ENCODE peak calls at places on chromosomes 12 and 14, in nine cellular contexts. H is tibial nerve, D is transverse colon, J is stomach, X is A549, A is H1, F is upper lobe of left lung, L is ovary, P is suprapubic skin. I is an unnamed sample.

GRCh38 chr12:31507966-31508365 is 83.0 kb downstream of the DENND5B start:
- DNase-seq in F (no peak), J (no peak), P (no peak), H (no peak), L (no peak), D (no peak), X (no peak), A (no peak), I (no peak)

GRCh38 chr12:66154776-66155175 is 15.0 kb downstream of the TMBIM4 start:
- DNase-seq in H (no peak), F (no peak), A (no peak), X (no peak), P (no peak), D (no peak), L (no peak), J (no peak), I (no peak)

GRCh38 chr12:45703942-45704341 is 25.6 kb upstream of the ARID2 start:
- DNase-seq in X (no peak), F (no peak), D (no peak), L (no peak), J (no peak), H (no peak), A (no peak), P (no peak), I (no peak)

GRCh38 chr14:55926007-55926406 is 192.2 kb upstream of the PELI2 start:
- DNase-seq in P (no peak), F (no peak), A (no peak), X (no peak), L (no peak), J (peak; percentile 57), D (no peak), H (no peak), I (no peak)

GRCh38 chr12:6987956-6988573 is 17.4 kb downstream of the EMG1 start:
- DNase-seq in X (no peak), L (no peak), F (peak; percentile 89), H (no peak), A (no peak), D (peak; percentile 62), J (peak; percentile 86), P (no peak), I (peak; percentile 86)

GRCh38 chr12:79690156-79690605 is 583 bp downstream of the PAWR start:
- DNase-seq in D (no peak), X (peak; percentile 63), J (peak; percentile 41), F (peak; percentile 35), H (no peak), P (no peak), A (peak; percentile 81), L (peak; percentile 63), I (no peak)

GRCh38 chr12:99130808-99131538 is 485.9 kb downstream of the APAF1 start:
- DNase-seq in H (no peak), D (no peak), L (no peak), J (no peak), X (no peak), P (no peak), F (no peak), A (no peak), I (no peak)

GRCh38 chr12:48004039-48004940 is at the start of gene COL2A1:
- DNase-seq in P (no peak), H (no peak), A (peak; percentile 88), D (no peak), X (peak; percentile 39), F (no peak), L (no peak), J (no peak), I (no peak)

GRCh38 chr12:51295651-51296050 is 25.4 kb upstream of the SMAGP start:
- DNase-seq in A (no peak), P (no peak), L (no peak), X (no peak), F (no peak), H (no peak), J (no peak), D (no peak), I (no peak)

GRCh38 chr12:52566847-52567291 is 6.8 kb downstream of the KRT74 start:
- DNase-seq in A (no peak), J (no peak), P (no peak), X (no peak), L (no peak), D (no peak), F (no peak), H (no peak), I (no peak)

GRCh38 chr12:111429760-111430417 is 24.2 kb downstream of the SH2B3 start:
- DNase-seq in A (no peak), F (no peak), X (no peak), L (no peak), D (no peak), J (no peak), P (peak; percentile 72), H (no peak), I (no peak)

GRCh38 chr12:19539836-19540235 is 100.5 kb downstream of the AEBP2 start:
- DNase-seq in F (no peak), L (no peak), J (no peak), X (no peak), A (no peak), P (no peak), D (no peak), H (no peak), I (no peak)

GRCh38 chr12:59708059-59708458 is 112.2 kb downstream of the SLC16A7 start:
- DNase-seq in F (no peak), J (no peak), D (no peak), X (no peak), P (no peak), H (no peak), L (no peak), A (no peak), I (no peak)

GRCh38 chr14:68971411-68972035 is 7.6 kb downstream of the ACTN1 start:
- DNase-seq in D (no peak), A (no peak), P (no peak), H (no peak), F (no peak), X (no peak), J (no peak), L (peak; percentile 2), I (peak; percentile 49)

GRCh38 chr14:32259368-32260013 is 56.4 kb upstream of the RNU6-8 start:
- DNase-seq in X (peak; percentile 41), F (no peak), L (no peak), D (no peak), H (no peak), A (no peak), P (no peak), J (no peak), I (no peak)

GRCh38 chr12:132631357-132632065 is 12.9 kb downstream of the P2RX2 start:
- DNase-seq in D (no peak), A (no peak), J (no peak), X (no peak), P (no peak), H (no peak), F (no peak), L (no peak), I (peak; percentile 49)

GRCh38 chr14:73850940-73851339 is 691 bp upstream of the PTGR2 start:
- DNase-seq in P (no peak), A (no peak), X (peak; percentile 27), H (no peak), F (no peak), L (no peak), J (no peak), D (no peak), I (no peak)

GRCh38 chr12:41460906-41461305 is 272.8 kb downstream of the PDZRN4 start:
- DNase-seq in F (no peak), L (no peak), A (no peak), X (no peak), P (no peak), D (no peak), J (no peak), H (no peak), I (no peak)

DNA sequence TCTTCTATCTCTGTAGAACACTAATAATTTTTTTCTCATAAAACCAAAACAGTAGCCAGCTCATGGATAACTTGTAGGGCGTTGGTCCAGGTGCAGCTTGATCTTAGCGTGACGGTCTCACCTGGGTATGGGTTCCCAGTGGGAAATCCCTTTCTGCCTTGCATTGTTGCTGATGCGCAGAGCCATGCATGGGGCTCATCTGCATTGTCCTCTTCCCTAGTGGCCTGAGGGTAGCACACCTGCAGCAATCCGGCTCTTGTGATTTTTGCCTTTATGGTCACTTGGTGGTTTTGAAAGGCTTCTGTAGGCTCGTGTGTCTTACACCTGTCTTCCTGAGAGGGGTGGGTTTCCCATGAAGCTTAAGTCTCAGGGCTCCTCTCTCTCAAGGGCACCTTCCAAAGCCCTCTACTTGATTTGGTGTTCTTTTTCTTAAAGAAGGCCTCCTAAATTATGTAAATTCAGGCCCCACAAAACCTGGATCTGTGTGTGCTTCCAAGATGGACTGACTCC is 130.6 kb downstream of the PRKCH start:
- DNase-seq in F (no peak), D (no peak), L (no peak), X (no peak), P (no peak), A (no peak), H (no peak), J (no peak), I (no peak)
- H3K4me3 ChIP-seq in F (no peak overlapping the region), D (no peak overlapping the region), L (no peak overlapping the region), X (no peak overlapping the region), P (no peak overlapping the region), A (no peak overlapping the region), H (no peak overlapping the region), J (no peak overlapping the region), I (no peak overlapping the region)

DNA sequence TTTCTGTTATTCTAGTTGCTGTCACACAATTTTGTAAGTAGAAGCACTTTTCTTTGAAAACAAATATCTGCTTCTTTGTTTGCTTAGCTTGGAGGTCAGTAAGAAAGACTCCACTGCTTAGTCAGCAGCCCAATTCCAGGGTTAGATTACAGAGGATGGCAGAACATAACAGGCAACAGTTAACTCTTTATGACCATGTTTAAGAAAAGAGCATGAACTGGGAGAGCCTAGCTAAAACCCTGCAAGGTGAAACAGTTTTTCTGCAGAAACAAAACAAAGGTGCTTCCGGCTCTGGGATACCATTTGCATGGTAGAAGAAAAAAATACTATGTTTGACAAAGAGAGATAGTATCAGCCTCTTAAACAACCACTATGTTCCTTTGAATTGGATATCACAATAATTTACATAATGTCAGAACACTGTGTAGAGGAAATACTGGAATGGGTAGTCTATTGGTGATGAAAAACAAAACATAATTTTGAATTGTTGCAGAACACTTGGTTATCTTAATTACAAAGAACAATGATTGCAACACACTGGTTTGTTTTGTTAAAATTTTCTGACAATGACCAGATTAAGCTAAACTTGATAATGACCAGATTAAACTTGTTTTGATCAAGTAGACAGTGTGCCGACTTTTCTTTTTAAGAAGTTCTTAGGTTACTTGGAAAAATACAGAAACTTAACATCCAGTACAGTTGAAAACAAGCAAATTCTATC is 22.4 kb upstream of the PPM1H start:
- DNase-seq in A (no peak), J (no peak), L (no peak), F (no peak), D (no peak), P (no peak), X (peak; percentile 21), H (no peak), I (no peak)
- TF ChIP-seq EP300 in A (no peak), J (no peak), L (no peak), F (no peak), D (no peak), P (no peak), X (no peak), H (no peak), I (no peak)

GRCh38 chr14:70886421-70887206 is 20.6 kb upstream of the PCNX1 start:
- DNase-seq in A (no peak), H (no peak), P (no peak), X (no peak), J (no peak), L (no peak), F (no peak), D (peak; percentile 63), I (no peak)
- H3K4me3 ChIP-seq in A (no peak overlapping the region), H (no peak overlapping the region), P (no peak overlapping the region), X (no peak overlapping the region), J (no peak overlapping the region), L (no peak overlapping the region), F (no peak overlapping the region), D (no peak overlapping the region), I (no peak overlapping the region)

GRCh38 chr12:104433061-104433460 is 23.7 kb upstream of the CHST11 start:
- DNase-seq in P (no peak), X (no peak), H (no peak), L (no peak), J (no peak), A (no peak), D (no peak), F (no peak), I (peak; percentile 28)
- TF ChIP-seq EP300 in P (no peak), X (no peak), H (no peak), L (no peak), J (no peak), A (no peak), D (no peak), F (no peak), I (no peak)